ENCODE peak calls at places on chromosomes 16 and 17, in eight cellular contexts. C is MCF 10A; F is lung; R is stimulated activated naive CD4-positive, alpha-beta T cell; T is ureter; H is renal cortical epithelial cell; B is skeletal muscle cell; O is GM04504. X is an unnamed sample.

GRCh38 chr16:50195756-50196155 is 42.6 kb downstream of the TENT4B start:
- DNase-seq in C (no peak), F (no peak), R (no peak), T (no peak), H (no peak), B (no peak), O (no peak), X (no peak)

GRCh38 chr17:14372905-14373559 is 72.2 kb downstream of the HS3ST3B1 start:
- DNase-seq in C (no peak), F (no peak), R (no peak), T (no peak), H (no peak), B (no peak), O (no peak), X (no peak)

GRCh38 chr16:25217921-25218320 is 1.2 kb downstream of the AQP8 start:
- DNase-seq in C (no peak), F (no peak), R (no peak), T (no peak), H (no peak), B (no peak), O (no peak), X (no peak)

GRCh38 chr17:64358261-64358788 is 32.3 kb downstream of the PECAM1 start:
- DNase-seq in C (peak), F (no peak), R (no peak), T (no peak), H (no peak), B (no peak), O (no peak), X (no peak)

GRCh38 chr17:70033165-70033564 is 41.9 kb upstream of the KCNJ16 start:
- DNase-seq in C (no peak), F (no peak), R (no peak), T (no peak), H (no peak), B (no peak), O (no peak), X (no peak)

GRCh38 chr16:83470406-83470805 is 337.4 kb upstream of the HSBP1 start:
- DNase-seq in C (no peak), F (no peak), R (no peak), T (no peak), H (peak), B (peak), O (no peak), X (no peak)

GRCh38 chr16:12625068-12625467 is 178.6 kb downstream of the CPPED1 start:
- DNase-seq in C (no peak), F (no peak), R (no peak), T (no peak), H (no peak), B (no peak), O (no peak), X (no peak)

GRCh38 chr16:27106305-27106704 is 39.6 kb downstream of the C16orf82 start:
- DNase-seq in C (no peak), F (no peak), R (no peak), T (no peak), H (no peak), B (no peak), O (no peak), X (no peak)

GRCh38 chr17:31391496-31391949 is at the start of gene RAB11FIP4:
- DNase-seq in C (no peak), F (no peak), R (peak), T (no peak), H (no peak), B (no peak), O (no peak), X (no peak)

GRCh38 chr16:1533443-1533951 is at the start of gene TMEM204:
- DNase-seq in C (no peak), F (peak), R (peak), T (no peak), H (no peak), B (peak), O (peak), X (no peak)

GRCh38 chr17:31787082-31787481 is 72.0 kb downstream of the COPRS start:
- DNase-seq in C (no peak), F (no peak), R (no peak), T (no peak), H (no peak), B (no peak), O (no peak), X (no peak)

GRCh38 chr17:73643846-73644144 is 450 bp downstream of the SDK2 start:
- DNase-seq in C (no peak), F (no peak), R (no peak), T (no peak), H (no peak), B (no peak), O (no peak), X (no peak)

GRCh38 chr16:8713635-8714097 is 39.2 kb downstream of the ABAT start:
- DNase-seq in C (no peak), F (no peak), R (no peak), T (no peak), H (no peak), B (no peak), O (no peak), X (no peak)

GRCh38 chr17:4706121-4706520 is 2.2 kb upstream of the PELP1 start:
- DNase-seq in C (no peak), F (no peak), R (no peak), T (no peak), H (peak), B (peak), O (no peak), X (no peak)

GRCh38 chr17:70521821-70522256 is 352.5 kb downstream of the KCNJ2 start:
- DNase-seq in C (peak), F (peak), R (no peak), T (no peak), H (peak), B (peak), O (no peak), X (no peak)

GRCh38 chr17:75516255-75516618 is at the start of gene TSEN54:
- DNase-seq in C (peak), F (peak), R (peak), T (peak), H (peak), B (peak), O (peak), X (peak)

GRCh38 chr17:45116434-45117016 is 15.8 kb downstream of the PLCD3 start:
- DNase-seq in C (no peak), F (no peak), R (no peak), T (no peak), H (no peak), B (no peak), O (no peak), X (no peak)

GRCh38 chr17:79487149-79487548 is 123.7 kb downstream of the RBFOX3 start:
- DNase-seq in C (no peak), F (no peak), R (no peak), T (no peak), H (no peak), B (no peak), O (no peak), X (no peak)

GRCh38 chr16:27991876-27992275 is 71.6 kb downstream of the GSG1L start:
- DNase-seq in C (no peak), F (no peak), R (no peak), T (no peak), H (no peak), B (no peak), O (no peak), X (no peak)

GRCh38 chr16:27108826-27109665 is 42.3 kb downstream of the C16orf82 start:
- DNase-seq in C (no peak), F (no peak), R (no peak), T (no peak), H (no peak), B (no peak), O (no peak), X (no peak)

GRCh38 chr16:50954469-50954868 is 196.6 kb downstream of the SALL1 start:
- DNase-seq in C (no peak), F (no peak), R (no peak), T (no peak), H (no peak), B (no peak), O (no peak), X (no peak)

GRCh38 chr17:76775021-76775420 is 37.1 kb downstream of the MFSD11 start:
- DNase-seq in C (no peak), F (no peak), R (no peak), T (no peak), H (no peak), B (no peak), O (no peak), X (no peak)

GRCh38 chr17:77897741-77898301 is 60.7 kb upstream of the TNRC6C start:
- DNase-seq in C (no peak), F (no peak), R (no peak), T (no peak), H (no peak), B (no peak), O (no peak), X (no peak)

GRCh38 chr16:720990-721764 is at the start of gene ANTKMT:
- DNase-seq in C (peak), F (peak), R (peak), T (peak), H (peak), B (no peak), O (no peak), X (no peak)

GRCh38 chr17:17729620-17730249 is 48.5 kb downstream of the RAI1 start:
- DNase-seq in C (peak), F (no peak), R (peak), T (no peak), H (no peak), B (no peak), O (no peak), X (no peak)